ENCODE peak calls at places on chromosome 2, in six cellular contexts. T is GM06990, B is thoracic aorta, Y is kidney, K is PC-3, L is nephron progenitor cell. H is an unnamed sample.

GRCh38 chr2:21317131-21317530 is 193.4 kb downstream of the TDRD15 start:
- DNase-seq in T (no peak), B (peak; percentile 7), Y (no peak), K (peak; percentile 38), L (peak; percentile 59), H (no peak)

GRCh38 chr2:74498500-74499268 is 719 bp downstream of the LBX2 start:
- DNase-seq in T (no peak), B (no peak), Y (peak; percentile 70), K (peak; percentile 58), L (peak; percentile 50), H (no peak)

GRCh38 chr2:199219551-199219950 is 238.2 kb downstream of the SATB2 start:
- DNase-seq in T (no peak), B (no peak), Y (no peak), K (peak; percentile 9), L (no peak), H (no peak)

GRCh38 chr2:190858817-190859216 is 21.8 kb upstream of the GLS start:
- DNase-seq in T (no peak), B (no peak), Y (no peak), K (peak; percentile 70), L (no peak), H (no peak)

GRCh38 chr2:178404380-178404767 is 46.6 kb downstream of the PRKRA start:
- DNase-seq in T (peak; percentile 79), B (no peak), Y (no peak), K (peak; percentile 84), L (no peak), H (peak; percentile 10)

GRCh38 chr2:230441188-230441897 is 25.3 kb downstream of the SP100 start:
- DNase-seq in T (no peak), B (no peak), Y (peak; percentile 45), K (no peak), L (no peak), H (no peak)

GRCh38 chr2:188318161-188318749 is 26.6 kb downstream of the GULP1 start:
- DNase-seq in T (no peak), B (no peak), Y (no peak), K (peak; percentile 77), L (no peak), H (no peak)

GRCh38 chr2:241649414-241649813 is 11.9 kb downstream of the ATG4B start:
- DNase-seq in T (no peak), B (no peak), Y (no peak), K (no peak), L (no peak), H (no peak)

GRCh38 chr2:199410130-199410529 is 47.6 kb downstream of the SATB2 start:
- DNase-seq in T (no peak), B (no peak), Y (no peak), K (peak; percentile 65), L (no peak), H (no peak)

GRCh38 chr2:13005761-13006336 is 289.1 kb downstream of the TRIB2 start:
- DNase-seq in T (no peak), B (no peak), Y (no peak), K (no peak), L (no peak), H (no peak)

GRCh38 chr2:20584045-20584636 is 66.8 kb downstream of the HS1BP3 start:
- DNase-seq in T (no peak), B (no peak), Y (peak; percentile 88), K (peak; percentile 75), L (no peak), H (no peak)

GRCh38 chr2:238728322-238729260 is 119.3 kb upstream of the TWIST2 start:
- DNase-seq in T (no peak), B (no peak), Y (no peak), K (no peak), L (no peak), H (no peak)

GRCh38 chr2:118672571-118673158 is 174.8 kb downstream of the EN1 start:
- DNase-seq in T (no peak), B (no peak), Y (no peak), K (no peak), L (no peak), H (no peak)

GRCh38 chr2:214193943-214194342 is 216.9 kb upstream of the VWC2L start:
- DNase-seq in T (no peak), B (no peak), Y (no peak), K (peak; percentile 86), L (no peak), H (peak; percentile 29)

GRCh38 chr2:126902152-126902835 is 3.6 kb downstream of the TEX51 start:
- DNase-seq in T (no peak), B (no peak), Y (peak; percentile 27), K (no peak), L (no peak), H (no peak)

GRCh38 chr2:8536686-8537571 is 144.9 kb upstream of the ID2 start:
- DNase-seq in T (no peak), B (no peak), Y (no peak), K (peak; percentile 73), L (no peak), H (no peak)

GRCh38 chr2:189641565-189641964 is 19.7 kb upstream of the ASNSD1 start:
- DNase-seq in T (no peak), B (no peak), Y (no peak), K (no peak), L (no peak), H (no peak)

GRCh38 chr2:64751286-64752260 is 97.9 kb upstream of the SERTAD2 start:
- DNase-seq in T (no peak), B (peak; percentile 97), Y (peak; percentile 100), K (peak; percentile 98), L (no peak), H (no peak)

GRCh38 chr2:64749446-64749845 is 95.7 kb upstream of the SERTAD2 start:
- DNase-seq in T (no peak), B (no peak), Y (no peak), K (peak; percentile 37), L (no peak), H (no peak)

GRCh38 chr2:64748561-64748960 is 94.8 kb upstream of the SERTAD2 start:
- DNase-seq in T (no peak), B (no peak), Y (no peak), K (no peak), L (no peak), H (no peak)

GRCh38 chr2:64750817-64751285 is 97.1 kb upstream of the SERTAD2 start:
- DNase-seq in T (peak; percentile 100), B (peak; percentile 98), Y (no peak), K (peak; percentile 99), L (peak; percentile 98), H (peak; percentile 89)

DNA sequence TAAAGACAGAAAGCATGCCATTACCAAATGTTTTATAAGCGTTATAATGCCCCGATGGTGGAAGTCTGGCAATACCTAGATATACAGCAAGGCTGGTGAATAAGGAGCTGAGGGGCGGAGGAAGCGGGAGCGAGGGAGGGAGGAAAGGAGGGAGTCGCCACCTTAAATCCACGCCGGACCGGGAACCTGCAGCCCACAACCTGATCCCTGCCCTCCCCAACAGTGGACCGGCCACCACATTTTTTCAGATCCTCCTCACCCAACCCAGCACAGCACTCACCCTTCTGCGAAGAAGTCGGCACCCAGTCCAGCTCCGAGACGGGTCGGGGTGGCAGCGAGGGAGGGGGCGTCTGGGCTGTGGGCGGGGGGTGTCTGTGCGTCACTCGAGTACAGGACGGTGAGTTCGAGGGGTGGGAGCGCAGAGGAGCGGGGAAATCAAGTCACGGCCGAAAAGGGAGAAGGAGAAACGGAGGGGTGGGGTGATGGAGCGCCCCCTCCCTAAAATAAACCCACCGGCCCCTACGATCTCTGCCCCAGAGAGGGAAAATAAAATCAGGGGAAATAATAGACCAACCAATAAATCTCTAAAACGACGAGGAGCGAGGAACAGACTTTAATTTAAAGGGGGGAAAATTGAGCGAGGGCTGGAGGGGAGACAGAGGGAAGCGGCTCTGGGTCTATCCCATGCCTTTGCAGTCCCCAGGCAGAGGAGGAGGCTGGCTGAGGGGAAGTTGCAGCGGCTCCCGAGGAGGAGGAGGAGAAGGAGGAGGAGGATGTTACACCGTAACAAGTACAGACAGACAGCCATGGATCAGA is 96.5 kb upstream of the SERTAD2 start:
- DNase-seq in T (peak; percentile 51), B (peak; percentile 32), Y (peak; percentile 87), K (peak; percentile 63), L (peak; percentile 57), H (no peak)
- TF ChIP-seq CTCF in T (no peak), B (no peak), Y (no peak), K (peak; percentile 29), L (no peak), H (no peak)

GRCh38 chr2:47509250-47509649 is 106.3 kb downstream of the MSH2 start:
- DNase-seq in T (no peak), B (no peak), Y (no peak), K (no peak), L (no peak), H (no peak)

GRCh38 chr2:47512581-47513083 is 109.7 kb downstream of the MSH2 start:
- DNase-seq in T (no peak), B (no peak), Y (no peak), K (peak; percentile 82), L (no peak), H (no peak)

GRCh38 chr2:47508641-47509040 is 105.7 kb downstream of the MSH2 start:
- DNase-seq in T (no peak), B (no peak), Y (no peak), K (no peak), L (no peak), H (no peak)

GRCh38 chr2:47509981-47510380 is 107.0 kb downstream of the MSH2 start:
- DNase-seq in T (no peak), B (no peak), Y (no peak), K (no peak), L (no peak), H (no peak)

GRCh38 chr2:47510745-47511144 is 107.8 kb downstream of the MSH2 start:
- DNase-seq in T (no peak), B (no peak), Y (no peak), K (peak; percentile 19), L (no peak), H (no peak)
- TF ChIP-seq CTCF in T (peak; percentile 20), B (no peak), Y (no peak), K (no peak), L (no peak), H (no peak)

DNA sequence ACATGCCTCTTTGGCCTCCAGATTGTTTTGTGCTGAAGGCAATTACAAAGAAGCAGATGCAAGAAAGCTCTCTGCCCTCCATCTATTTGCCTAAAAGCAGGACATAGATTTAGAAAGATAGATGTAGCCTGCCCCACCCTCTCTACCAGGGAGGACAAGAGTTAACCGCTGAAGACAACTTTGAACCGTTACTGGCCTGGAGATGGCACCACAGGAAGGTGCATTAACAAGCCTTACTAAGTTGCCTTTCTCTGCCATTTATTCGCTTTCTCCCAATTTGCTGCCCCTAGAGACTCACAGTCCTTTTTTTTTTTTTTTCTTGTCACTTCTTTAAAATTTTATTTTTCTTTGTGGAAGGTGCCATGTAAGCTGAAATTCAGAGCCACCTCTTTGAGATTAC is 28.8 kb upstream of the RMDN2 start:
- DNase-seq in T (no peak), B (no peak), Y (no peak), K (peak; percentile 12), L (no peak), H (no peak)
- TF ChIP-seq CTCF in T (no peak), B (no peak), Y (peak; percentile 15), K (peak; percentile 21), L (no peak), H (peak; percentile 54)

GRCh38 chr2:121095257-121096080 is 189.5 kb downstream of the TFCP2L1 start:
- DNase-seq in T (no peak), B (no peak), Y (peak; percentile 87), K (peak; percentile 85), L (peak; percentile 75), H (no peak)
- TF ChIP-seq CTCF in T (peak; percentile 83), B (peak; percentile 76), Y (peak; percentile 89), K (peak; percentile 89), L (peak; percentile 76), H (peak; percentile 85)

GRCh38 chr2:43184339-43184895 is 42.0 kb downstream of the ZFP36L2 start:
- DNase-seq in T (no peak), B (no peak), Y (no peak), K (peak; percentile 96), L (no peak), H (peak; percentile 88)
- TF ChIP-seq CTCF in T (no peak), B (no peak), Y (no peak), K (no peak), L (no peak), H (no peak)

GRCh38 chr2:232432598-232433184 is 23.3 kb upstream of the ALPI start:
- DNase-seq in T (no peak), B (no peak), Y (peak; percentile 47), K (peak; percentile 13), L (no peak), H (no peak)
- TF ChIP-seq CTCF in T (peak; percentile 25), B (no peak), Y (no peak), K (no peak), L (peak; percentile 8), H (no peak)